ENCODE peak calls at places on chromosomes 1 and 21, in five cellular contexts. One of them, this sample, is unnamed.

GRCh38 chr1:37765937-37766664 is 1.2 kb upstream of the EPHA10 start:
- DNase-seq in fibroblast of pulmonary artery: no peak
- DNase-seq in lung: no peak
- DNase-seq in SK-N-SH: peak
- DNase-seq in heart right ventricle: no peak
- DNase-seq in this sample: peak

GRCh38 chr1:67760030-67760821 is 73.0 kb downstream of the GNG12 start:
- DNase-seq in lung: peak
- DNase-seq in heart right ventricle: peak
- DNase-seq in SK-N-SH: peak
- DNase-seq in fibroblast of pulmonary artery: peak
- DNase-seq in this sample: peak

GRCh38 chr21:45575304-45575992 is 33.2 kb upstream of the SLC19A1 start:
- DNase-seq in heart right ventricle: no peak
- DNase-seq in SK-N-SH: peak
- DNase-seq in fibroblast of pulmonary artery: no peak
- DNase-seq in lung: no peak
- DNase-seq in this sample: no peak

GRCh38 chr1:168751195-168751650 is 22.2 kb upstream of the DPT start:
- DNase-seq in SK-N-SH: no peak
- DNase-seq in lung: no peak
- DNase-seq in heart right ventricle: no peak
- DNase-seq in fibroblast of pulmonary artery: no peak
- DNase-seq in this sample: no peak

GRCh38 chr1:160064164-160064563 is 5.8 kb downstream of the KCNJ10 start:
- DNase-seq in lung: no peak
- DNase-seq in fibroblast of pulmonary artery: no peak
- DNase-seq in heart right ventricle: no peak
- DNase-seq in SK-N-SH: no peak
- DNase-seq in this sample: no peak

GRCh38 chr1:13513885-13514546 is at the start of gene LRRC38:
- DNase-seq in lung: no peak
- DNase-seq in fibroblast of pulmonary artery: no peak
- DNase-seq in heart right ventricle: peak
- DNase-seq in SK-N-SH: no peak
- DNase-seq in this sample: no peak

GRCh38 chr1:6870086-6870485 is 84.8 kb downstream of the CAMTA1 start:
- DNase-seq in SK-N-SH: no peak
- DNase-seq in lung: no peak
- DNase-seq in fibroblast of pulmonary artery: no peak
- DNase-seq in heart right ventricle: no peak
- DNase-seq in this sample: peak

GRCh38 chr1:183239220-183239742 is 53.2 kb downstream of the LAMC2 start:
- DNase-seq in SK-N-SH: no peak
- DNase-seq in lung: no peak
- DNase-seq in fibroblast of pulmonary artery: no peak
- DNase-seq in heart right ventricle: no peak
- DNase-seq in this sample: no peak

GRCh38 chr1:152107984-152108898 is 7.0 kb downstream of the TCHH start:
- DNase-seq in heart right ventricle: peak
- DNase-seq in lung: no peak
- DNase-seq in SK-N-SH: no peak
- DNase-seq in fibroblast of pulmonary artery: peak
- DNase-seq in this sample: peak

GRCh38 chr1:36076979-36077573 is 6.8 kb upstream of the TEKT2 start:
- DNase-seq in lung: no peak
- DNase-seq in fibroblast of pulmonary artery: peak
- DNase-seq in SK-N-SH: no peak
- DNase-seq in heart right ventricle: no peak
- DNase-seq in this sample: peak

GRCh38 chr21:43768868-43769167 is 7.3 kb downstream of the CSTB start:
- DNase-seq in SK-N-SH: no peak
- DNase-seq in fibroblast of pulmonary artery: no peak
- DNase-seq in heart right ventricle: no peak
- DNase-seq in lung: no peak
- DNase-seq in this sample: peak

GRCh38 chr1:181557313-181557712 is 74.0 kb downstream of the CACNA1E start:
- DNase-seq in fibroblast of pulmonary artery: no peak
- DNase-seq in SK-N-SH: no peak
- DNase-seq in lung: no peak
- DNase-seq in heart right ventricle: no peak
- DNase-seq in this sample: no peak

GRCh38 chr21:28138272-28138671 is 854.4 kb downstream of the LTN1 start:
- DNase-seq in SK-N-SH: no peak
- DNase-seq in fibroblast of pulmonary artery: peak
- DNase-seq in lung: no peak
- DNase-seq in heart right ventricle: no peak
- DNase-seq in this sample: no peak

GRCh38 chr1:172417552-172417951 is 2.9 kb upstream of the C1orf105 start:
- DNase-seq in lung: no peak
- DNase-seq in heart right ventricle: no peak
- DNase-seq in SK-N-SH: no peak
- DNase-seq in fibroblast of pulmonary artery: no peak
- DNase-seq in this sample: no peak

GRCh38 chr1:143661418-143662120 is 310.2 kb downstream of the FAM72C start:
- DNase-seq in fibroblast of pulmonary artery: no peak
- DNase-seq in heart right ventricle: no peak
- DNase-seq in SK-N-SH: no peak
- DNase-seq in lung: no peak
- DNase-seq in this sample: no peak
- H3K4me3 ChIP-seq in fibroblast of pulmonary artery: no peak
- H3K4me3 ChIP-seq in heart right ventricle: no peak
- H3K4me3 ChIP-seq in SK-N-SH: peak
- H3K4me3 ChIP-seq in lung: no peak
- H3K4me3 ChIP-seq in this sample: no peak

GRCh38 chr21:36320421-36321324 is 676 bp downstream of the MORC3 start:
- DNase-seq in SK-N-SH: peak
- DNase-seq in lung: peak
- DNase-seq in fibroblast of pulmonary artery: peak
- DNase-seq in heart right ventricle: peak
- DNase-seq in this sample: peak
- TF ChIP-seq CTCF in SK-N-SH: no peak
- TF ChIP-seq CTCF in lung: no peak
- TF ChIP-seq CTCF in fibroblast of pulmonary artery: no peak
- TF ChIP-seq CTCF in heart right ventricle: no peak
- TF ChIP-seq CTCF in this sample: no peak

DNA sequence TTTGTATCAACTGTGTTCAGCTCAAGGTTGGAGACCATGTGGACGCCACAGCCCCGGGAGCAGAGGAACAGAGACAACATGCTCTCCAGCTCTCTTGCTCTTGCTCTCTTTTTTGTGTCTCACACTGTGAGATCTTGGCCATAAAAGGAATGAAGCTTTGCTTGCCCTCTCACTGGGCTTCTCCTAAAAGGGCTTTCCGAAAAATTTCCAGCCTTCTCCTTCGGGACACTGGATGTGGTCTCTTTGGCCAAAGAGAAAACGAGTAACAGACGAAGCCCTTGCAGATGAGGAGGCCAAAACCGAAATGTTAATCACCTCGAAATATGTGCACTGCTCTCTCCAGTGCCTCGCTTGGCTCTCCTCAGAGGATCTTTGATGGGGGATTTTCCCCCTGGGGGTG is 68.5 kb upstream of the ANGPTL1 start:
- DNase-seq in fibroblast of pulmonary artery: no peak
- DNase-seq in SK-N-SH: no peak
- DNase-seq in heart right ventricle: no peak
- DNase-seq in lung: no peak
- DNase-seq in this sample: no peak
- H3K4me3 ChIP-seq in fibroblast of pulmonary artery: no peak
- H3K4me3 ChIP-seq in SK-N-SH: no peak
- H3K4me3 ChIP-seq in heart right ventricle: no peak
- H3K4me3 ChIP-seq in lung: no peak
- H3K4me3 ChIP-seq in this sample: no peak

GRCh38 chr21:17554619-17555472 is 42.0 kb downstream of the CXADR start:
- DNase-seq in lung: no peak
- DNase-seq in fibroblast of pulmonary artery: peak
- DNase-seq in SK-N-SH: peak
- DNase-seq in heart right ventricle: no peak
- DNase-seq in this sample: no peak
- TF ChIP-seq CTCF in lung: no peak
- TF ChIP-seq CTCF in fibroblast of pulmonary artery: peak
- TF ChIP-seq CTCF in SK-N-SH: peak
- TF ChIP-seq CTCF in heart right ventricle: peak
- TF ChIP-seq CTCF in this sample: no peak

This sample was measured in choroid plexus epithelial cell.